ENCODE peak calls at places on chromosomes 4 and X, in nine cellular contexts. K is A549, B is endothelial cell of umbilical vein, P is SK-N-MC, A is uterus, R is transverse colon, Q is H9, G is heart right ventricle, D is upper lobe of right lung. I is an unnamed sample.

GRCh38 chr4:40377462-40378385 is 42.6 kb downstream of the CHRNA9 start:
- DNase-seq in P (no peak), Q (no peak), R (peak), B (no peak), G (no peak), A (no peak), D (no peak), K (peak), I (no peak)

GRCh38 chr4:5462254-5462835 is 246.0 kb downstream of the EVC2 start:
- DNase-seq in P (no peak), D (peak), K (no peak), B (no peak), G (no peak), Q (no peak), A (no peak), R (no peak), I (no peak)

GRCh38 chrX:28668303-28668702 is 81.1 kb downstream of the IL1RAPL1 start:
- DNase-seq in G (no peak), R (no peak), P (no peak), K (no peak), A (no peak), D (no peak), B (no peak), Q (no peak), I (no peak)

GRCh38 chr4:6893449-6894085 is 16.1 kb upstream of the TBC1D14 start:
- DNase-seq in R (peak), G (no peak), A (peak), D (no peak), P (no peak), B (no peak), Q (no peak), K (peak), I (no peak)

GRCh38 chr4:136864580-136865185 is 667.6 kb downstream of the PCDH18 start:
- DNase-seq in A (peak), Q (no peak), B (peak), R (peak), P (peak), K (peak), G (no peak), D (no peak), I (no peak)

GRCh38 chrX:129759576-129760061 is 20.1 kb upstream of the SASH3 start:
- DNase-seq in Q (no peak), G (peak), R (peak), A (no peak), B (peak), P (no peak), D (no peak), K (peak), I (no peak)

GRCh38 chr4:145324161-145324560 is 143.8 kb upstream of the OTUD4 start:
- DNase-seq in P (no peak), B (no peak), Q (no peak), G (no peak), D (no peak), R (no peak), A (no peak), K (no peak), I (no peak)

GRCh38 chrX:108640817-108641216 is 95.5 kb downstream of the IRS4 start:
- DNase-seq in D (no peak), P (no peak), Q (no peak), G (no peak), B (no peak), A (no peak), K (no peak), R (no peak), I (no peak)

GRCh38 chr4:169410839-169411770 is 140.3 kb upstream of the SH3RF1 start:
- DNase-seq in R (peak), B (peak), K (peak), P (peak), D (no peak), Q (peak), G (no peak), A (no peak), I (no peak)

DNA sequence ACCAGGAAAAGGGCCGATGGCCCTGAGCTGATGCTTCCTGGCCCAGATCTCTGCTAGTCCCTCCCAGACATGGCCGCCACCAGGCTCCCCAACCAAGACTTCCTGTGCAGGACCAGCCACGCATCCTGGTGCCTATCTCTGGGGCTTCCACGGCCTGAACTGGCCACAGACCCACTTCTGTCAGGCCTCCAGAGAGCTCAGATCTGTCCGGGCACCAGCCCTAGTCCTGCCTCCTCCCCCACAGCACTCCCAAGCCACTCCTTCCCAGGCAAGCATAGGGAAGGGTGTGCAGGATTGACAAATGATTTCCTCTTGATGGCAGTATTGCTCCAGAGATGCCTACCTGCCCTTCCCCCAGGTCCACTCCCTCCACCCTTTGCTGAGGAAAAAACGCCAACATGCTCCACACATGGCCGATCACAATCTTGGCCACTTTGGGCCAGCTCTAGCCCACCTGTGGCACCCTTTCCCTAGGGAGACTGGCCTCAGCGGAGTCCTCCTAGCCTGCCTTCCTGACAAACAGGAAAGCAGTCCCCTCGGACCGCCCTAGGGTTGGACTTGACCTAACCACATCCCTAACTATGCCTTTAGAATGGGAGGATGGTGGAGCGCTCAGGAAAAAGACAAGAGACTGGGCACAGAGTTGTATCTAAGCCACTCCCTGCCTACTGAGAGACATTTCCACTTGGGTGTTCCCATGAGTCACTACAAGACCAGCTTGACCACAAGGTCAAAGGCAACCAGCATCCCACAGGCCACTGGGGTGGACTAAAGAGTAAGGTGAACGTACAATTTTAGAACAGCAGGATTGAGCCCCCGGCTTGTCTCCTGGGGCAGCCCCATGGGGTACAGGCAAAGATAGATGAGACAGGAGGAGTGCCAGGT is 277.5 kb upstream of the AGTR2 start:
- DNase-seq in D (no peak), A (peak), B (no peak), R (peak), K (no peak), G (no peak), Q (peak), P (no peak), I (peak)
- H3K27ac ChIP-seq in D (no peak), A (no peak), B (no peak), R (no peak), K (no peak), G (no peak), Q (no peak), P (no peak), I (no peak)

GRCh38 chr4:2953496-2953895 is 9.7 kb downstream of the NOP14 start:
- DNase-seq in G (no peak), R (no peak), K (no peak), B (no peak), A (no peak), D (no peak), P (no peak), Q (no peak), I (no peak)
- H3K27ac ChIP-seq in G (no peak), R (no peak), K (no peak), B (no peak), A (no peak), D (no peak), P (no peak), Q (no peak), I (no peak)

GRCh38 chr4:88907478-88907877 is 149.5 kb downstream of the FAM13A start:
- DNase-seq in A (no peak), D (no peak), G (no peak), Q (no peak), P (no peak), B (no peak), R (no peak), K (no peak), I (no peak)

GRCh38 chr4:88908003-88908402 is 149.0 kb downstream of the FAM13A start:
- DNase-seq in P (no peak), G (no peak), R (no peak), A (no peak), K (no peak), B (no peak), D (no peak), Q (no peak), I (no peak)

GRCh38 chr4:88908521-88908920 is 148.5 kb downstream of the FAM13A start:
- DNase-seq in B (no peak), A (no peak), R (peak), Q (no peak), P (no peak), D (no peak), K (no peak), G (no peak), I (no peak)

DNA sequence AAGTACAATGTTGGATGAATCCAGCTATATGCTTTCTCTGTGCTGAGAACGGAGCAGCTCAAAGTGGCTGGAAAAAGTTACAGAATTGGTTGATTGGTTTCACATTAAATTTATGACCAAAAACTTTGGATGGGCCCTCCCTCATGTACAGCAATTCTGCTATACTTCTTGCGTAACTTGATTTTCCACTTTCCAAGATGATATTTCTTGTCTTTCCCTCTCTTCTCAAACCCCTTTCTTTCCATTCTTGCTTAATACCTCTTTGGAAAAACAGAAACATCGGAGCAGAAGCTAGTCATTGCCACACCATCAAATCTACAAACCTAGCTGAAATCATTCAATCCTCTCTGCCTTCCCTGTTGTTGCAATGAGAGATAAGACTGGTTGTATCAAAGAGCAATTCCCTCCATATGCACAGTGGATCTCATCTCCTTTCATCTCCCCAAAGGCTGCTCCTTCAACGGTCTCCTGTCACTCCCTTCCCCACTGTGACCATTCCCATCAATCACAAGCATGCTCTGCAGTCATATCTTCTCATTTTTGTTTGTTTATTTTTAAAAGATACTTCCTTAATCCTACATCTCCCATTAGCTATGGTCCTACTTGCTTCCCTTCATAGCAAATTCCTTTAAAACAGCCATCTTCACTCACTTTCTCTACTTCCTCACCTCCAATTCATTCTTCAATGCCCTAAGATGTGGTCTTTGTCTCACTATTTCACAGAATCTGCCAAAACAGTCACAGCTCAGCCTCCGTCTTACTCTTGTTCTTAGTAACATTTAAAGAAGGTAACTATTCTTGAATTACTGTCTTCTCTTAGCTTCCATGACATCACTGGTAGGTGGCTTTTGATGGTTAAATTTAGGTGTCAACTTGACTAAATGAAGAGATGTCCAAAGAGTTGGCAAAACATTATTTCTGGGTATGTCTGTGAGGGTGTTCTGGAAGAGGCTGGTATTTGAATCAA is 145.5 kb downstream of the FAM13A start:
- DNase-seq in Q (no peak), D (no peak), G (no peak), P (no peak), B (no peak), A (no peak), R (no peak), K (no peak), I (no peak)
- H3K27ac ChIP-seq in Q (no peak), D (no peak), G (no peak), P (no peak), B (no peak), A (no peak), R (no peak), K (no peak), I (no peak)

GRCh38 chr4:99321241-99322191 is at the start of gene ADH1B:
- DNase-seq in Q (no peak), G (no peak), A (no peak), B (no peak), R (no peak), D (no peak), P (no peak), K (no peak), I (no peak)
- H3K27ac ChIP-seq in Q (no peak), G (peak), A (peak), B (no peak), R (peak), D (peak), P (no peak), K (no peak), I (peak)

GRCh38 chr4:101280866-101281600 is 66.3 kb downstream of the PPP3CA start:
- DNase-seq in Q (no peak), R (no peak), P (peak), D (no peak), A (no peak), G (no peak), B (no peak), K (no peak), I (no peak)

GRCh38 chr4:101276661-101277060 is 70.7 kb downstream of the PPP3CA start:
- DNase-seq in D (no peak), G (no peak), K (no peak), A (no peak), P (no peak), B (no peak), Q (no peak), R (no peak), I (no peak)

GRCh38 chr4:101277661-101278060 is 69.7 kb downstream of the PPP3CA start:
- DNase-seq in Q (no peak), G (no peak), A (no peak), K (no peak), D (no peak), B (no peak), P (no peak), R (no peak), I (no peak)

GRCh38 chr4:101282076-101282844 is 65.1 kb downstream of the PPP3CA start:
- DNase-seq in R (no peak), A (no peak), K (no peak), Q (peak), G (no peak), D (no peak), B (no peak), P (peak), I (no peak)

GRCh38 chr4:101279377-101279871 is 67.9 kb downstream of the PPP3CA start:
- DNase-seq in G (no peak), A (peak), K (peak), R (no peak), Q (no peak), B (peak), P (peak), D (no peak), I (peak)
- H3K27ac ChIP-seq in G (no peak), A (no peak), K (peak), R (no peak), Q (no peak), B (peak), P (peak), D (no peak), I (no peak)

GRCh38 chr4:185332575-185333464 is 62.9 kb downstream of the LRP2BP start:
- DNase-seq in D (no peak), K (no peak), A (no peak), Q (no peak), R (no peak), P (no peak), B (no peak), G (no peak), I (no peak)
- H3K27ac ChIP-seq in D (no peak), K (no peak), A (no peak), Q (no peak), R (no peak), P (no peak), B (no peak), G (no peak), I (no peak)

DNA sequence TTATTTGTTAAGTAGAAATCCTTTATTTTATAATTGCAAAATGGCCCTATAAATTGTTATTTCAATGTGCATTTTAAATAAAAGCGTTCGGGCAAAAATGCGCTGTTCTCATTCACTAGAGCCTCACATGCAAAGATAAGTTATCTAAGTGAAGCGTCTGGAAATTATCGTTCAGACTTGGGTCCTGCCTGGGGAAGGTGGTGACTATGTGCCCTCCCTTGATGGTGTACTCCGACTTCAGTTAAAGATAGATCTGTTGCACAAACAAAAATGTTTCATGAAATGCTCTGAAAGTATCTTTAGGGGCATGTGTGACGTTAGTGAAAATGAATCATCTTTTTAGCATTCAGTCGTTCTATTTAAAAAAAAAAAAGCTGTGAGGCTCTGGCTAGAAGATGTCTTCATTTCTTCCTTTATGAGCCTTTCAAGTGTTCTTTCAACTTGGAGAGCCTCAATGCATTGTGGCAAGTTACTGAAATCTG is 82.8 kb downstream of the AFF1 start:
- DNase-seq in K (peak), P (no peak), Q (no peak), R (no peak), A (no peak), D (no peak), B (no peak), G (no peak), I (no peak)
- H3K27ac ChIP-seq in K (peak), P (peak), Q (no peak), R (peak), A (peak), D (no peak), B (no peak), G (peak), I (no peak)

GRCh38 chr4:22487333-22487732 is 28.5 kb downstream of the ADGRA3 start:
- DNase-seq in P (no peak), K (no peak), Q (no peak), A (no peak), R (no peak), B (no peak), G (no peak), D (no peak), I (no peak)

GRCh38 chr4:22485751-22486150 is 30.1 kb downstream of the ADGRA3 start:
- DNase-seq in A (no peak), R (no peak), D (no peak), K (no peak), B (no peak), P (no peak), G (no peak), Q (no peak), I (no peak)

GRCh38 chr4:22483551-22483981 is 32.3 kb downstream of the ADGRA3 start:
- DNase-seq in P (peak), R (no peak), K (no peak), B (no peak), G (no peak), Q (no peak), D (no peak), A (no peak), I (no peak)

GRCh38 chr4:22488136-22488535 is 27.7 kb downstream of the ADGRA3 start:
- DNase-seq in K (no peak), G (no peak), B (no peak), P (no peak), Q (no peak), A (no peak), D (no peak), R (no peak), I (no peak)

DNA sequence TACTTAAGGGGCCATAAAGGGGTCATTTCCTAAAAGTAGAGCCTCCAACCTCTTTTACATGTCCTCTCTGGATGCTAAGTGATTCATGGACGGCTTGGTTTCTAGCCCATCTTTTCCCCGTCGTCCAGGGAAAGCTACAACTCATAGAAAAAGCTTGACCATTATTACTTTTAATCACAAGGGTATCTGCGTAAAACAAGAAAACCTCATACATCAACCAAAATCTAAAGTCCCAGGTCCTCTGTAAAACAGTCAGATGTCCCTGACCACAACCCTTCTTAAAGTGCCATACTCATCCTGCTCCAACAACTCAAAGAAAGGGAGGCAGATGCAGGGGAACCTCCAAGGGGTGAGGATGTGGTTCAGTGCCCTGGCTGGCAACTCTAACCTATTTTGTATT is 29.6 kb downstream of the ADGRA3 start:
- DNase-seq in B (no peak), R (no peak), P (no peak), Q (no peak), K (no peak), G (no peak), D (no peak), A (no peak), I (no peak)
- H3K27ac ChIP-seq in B (no peak), R (no peak), P (no peak), Q (no peak), K (no peak), G (no peak), D (no peak), A (no peak), I (no peak)

DNA sequence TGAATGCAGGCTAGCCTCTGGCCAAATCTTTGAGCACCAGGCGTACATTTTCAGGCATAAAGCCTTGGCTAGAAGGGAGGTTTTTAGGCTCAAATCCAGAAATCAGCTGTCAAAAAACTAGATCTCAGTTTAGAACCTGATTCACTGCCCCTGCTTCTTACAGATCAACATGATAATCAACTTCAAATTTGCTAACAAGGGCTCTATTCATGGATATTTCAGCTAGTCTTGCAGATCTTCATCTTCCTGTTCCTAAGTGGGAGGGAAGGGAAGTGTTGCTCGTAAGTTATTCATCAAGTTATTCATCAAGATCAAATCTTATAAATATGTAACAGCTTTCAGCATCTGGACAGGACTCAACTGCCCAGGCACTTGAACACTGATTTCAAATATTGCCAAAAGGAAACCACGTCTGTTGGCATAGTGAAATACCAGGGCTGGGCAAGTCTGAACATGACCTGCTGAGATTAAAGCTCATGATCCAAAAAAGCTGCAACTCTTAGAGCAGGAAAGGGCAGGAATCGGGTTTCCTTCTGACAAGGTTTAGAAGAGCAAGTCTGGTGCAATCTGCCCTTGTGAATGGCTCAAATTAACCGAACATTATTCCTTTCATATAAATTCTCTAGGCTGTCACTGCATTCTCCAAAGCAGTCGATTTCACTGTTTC is 200.3 kb downstream of the PDGFC start:
- DNase-seq in D (no peak), A (peak), R (no peak), P (no peak), B (peak), Q (peak), K (peak), G (no peak), I (no peak)
- H3K27ac ChIP-seq in D (peak), A (peak), R (peak), P (peak), B (peak), Q (peak), K (peak), G (peak), I (peak)

GRCh38 chrX:70481871-70482270 is 37.2 kb downstream of the DLG3 start:
- DNase-seq in G (no peak), K (no peak), B (no peak), R (no peak), D (no peak), Q (no peak), A (no peak), P (no peak), I (no peak)
- H3K27ac ChIP-seq in G (peak), K (no peak), B (no peak), R (peak), D (peak), Q (no peak), A (no peak), P (no peak), I (no peak)

I was measured in ovary.